ENCODE peak calls at places on chromosomes 6 and 20, in six cellular contexts. V is ELR; S is amniotic stem cell; W is memory B cell; Q is epithelial cell of prostate; X is CD8-positive, alpha-beta T cell. N is an unnamed sample.

GRCh38 chr6:62466607-62467006 is 180.6 kb upstream of the KHDRBS2 start:
- DNase-seq in V (no peak), S (no peak), W (no peak), Q (no peak), X (no peak), N (no peak)

GRCh38 chr6:152984387-152984872 is 1.6 kb upstream of the FBXO5 start:
- DNase-seq in V (no peak), S (no peak), W (no peak), Q (no peak), X (no peak), N (no peak)

GRCh38 chr20:40882173-40882572 is 146.4 kb upstream of the TOP1 start:
- DNase-seq in V (no peak), S (no peak), W (no peak), Q (no peak), X (no peak), N (no peak)

GRCh38 chr20:48739395-48740268 is 88.2 kb downstream of the PREX1 start:
- DNase-seq in V (no peak), S (no peak), W (no peak), Q (no peak), X (no peak), N (no peak)

GRCh38 chr6:125853740-125854139 is 63.0 kb downstream of the NCOA7 start:
- DNase-seq in V (no peak), S (no peak), W (no peak), Q (no peak), X (no peak), N (no peak)

GRCh38 chr20:14632906-14633305 is 295.5 kb upstream of the FLRT3 start:
- DNase-seq in V (no peak), S (no peak), W (no peak), Q (no peak), X (no peak), N (no peak)

GRCh38 chr6:38153511-38153910 is 334.0 kb downstream of the ZFAND3 start:
- DNase-seq in V (no peak), S (no peak), W (no peak), Q (no peak), X (no peak), N (no peak)

GRCh38 chr6:144379356-144379755 is 94.2 kb downstream of the UTRN start:
- DNase-seq in V (peak), S (no peak), W (no peak), Q (no peak), X (no peak), N (no peak)

GRCh38 chr6:35044771-35045275 is 96.3 kb downstream of the TCP11 start:
- DNase-seq in V (no peak), S (no peak), W (no peak), Q (no peak), X (no peak), N (no peak)

GRCh38 chr6:38068854-38069253 is 249.3 kb downstream of the ZFAND3 start:
- DNase-seq in V (no peak), S (no peak), W (no peak), Q (no peak), X (no peak), N (no peak)

GRCh38 chr6:14476793-14477531 is 359.4 kb downstream of the CD83 start:
- DNase-seq in V (peak), S (peak), W (no peak), Q (no peak), X (no peak), N (no peak)

GRCh38 chr6:63649847-63650265 is 14.3 kb downstream of the PHF3 start:
- DNase-seq in V (no peak), S (no peak), W (no peak), Q (no peak), X (no peak), N (no peak)

GRCh38 chr6:136711644-136712043 is 80.6 kb downstream of the MAP3K5 start:
- DNase-seq in V (no peak), S (no peak), W (no peak), Q (no peak), X (no peak), N (no peak)

GRCh38 chr6:166309977-166310376 is 1.8 kb upstream of the PRR18 start:
- DNase-seq in V (no peak), S (no peak), W (no peak), Q (no peak), X (no peak), N (no peak)

GRCh38 chr20:38073307-38074010 is 39.9 kb downstream of the RPRD1B start:
- DNase-seq in V (peak), S (peak), W (peak), Q (no peak), X (no peak), N (no peak)

GRCh38 chr20:61752576-61752975 is 313.1 kb downstream of the TAF4 start:
- DNase-seq in V (no peak), S (no peak), W (no peak), Q (no peak), X (no peak), N (no peak)

GRCh38 chr20:1328680-1329330 is at the start of gene SDCBP2:
- DNase-seq in V (no peak), S (no peak), W (no peak), Q (peak), X (no peak), N (no peak)